ENCODE peak calls at places on chromosomes 7 and 10, in nine cellular contexts. V is prostate gland, L is K562, W is esophagus muscularis mucosa, G is HCT116, T is transverse colon, Q is H1, N is SK-N-SH, Z is stomach. K is an unnamed sample.

GRCh38 chr7:103735377-103735776 is 254.1 kb downstream of the RELN start:
- DNase-seq in W (no peak), V (no peak), L (no peak), Q (no peak), G (no peak), T (no peak), Z (no peak), N (no peak), K (no peak)

GRCh38 chr10:12501851-12502525 is 152.6 kb downstream of the CAMK1D start:
- DNase-seq in Q (no peak), G (no peak), N (no peak), W (no peak), T (no peak), L (no peak), Z (peak; percentile 17), V (no peak), K (no peak)

GRCh38 chr7:134878731-134879295 is 99.4 kb downstream of the CALD1 start:
- DNase-seq in Z (no peak), G (no peak), N (no peak), W (peak; percentile 50), V (no peak), T (no peak), Q (no peak), L (no peak), K (no peak)

GRCh38 chr10:34954142-34954541 is 136.0 kb downstream of the CUL2 start:
- DNase-seq in W (no peak), N (no peak), G (no peak), L (no peak), T (peak; percentile 89), Q (no peak), Z (peak; percentile 94), V (peak; percentile 95), K (no peak)

GRCh38 chr10:79446451-79447020 is 1.1 kb upstream of the ZCCHC24 start:
- DNase-seq in L (peak; percentile 77), N (peak; percentile 91), Z (peak; percentile 82), Q (no peak), T (peak; percentile 58), V (peak; percentile 25), G (no peak), W (no peak), K (no peak)

GRCh38 chr7:112334366-112334765 is 115.9 kb upstream of the IFRD1 start:
- DNase-seq in T (no peak), G (no peak), V (no peak), L (no peak), Q (no peak), N (no peak), Z (no peak), W (no peak), K (no peak)

GRCh38 chr10:61159253-61159652 is 215.3 kb upstream of the RHOBTB1 start:
- DNase-seq in V (peak; percentile 23), G (no peak), Q (no peak), W (no peak), Z (no peak), N (no peak), T (no peak), L (no peak), K (no peak)

GRCh38 chr7:33062023-33062781 is at the start of gene NT5C3A:
- DNase-seq in N (peak; percentile 85), Z (peak; percentile 38), T (peak; percentile 52), G (no peak), Q (no peak), W (no peak), L (peak; percentile 63), V (peak; percentile 20), K (no peak)

GRCh38 chr7:153258686-153259085 is 499.1 kb downstream of the ACTR3B start:
- DNase-seq in G (no peak), Z (no peak), W (no peak), Q (no peak), T (no peak), V (no peak), N (no peak), L (no peak), K (no peak)

GRCh38 chr7:26777383-26777782 is 87.0 kb downstream of the SKAP2 start:
- DNase-seq in Z (no peak), G (no peak), N (peak; percentile 35), T (no peak), L (no peak), V (no peak), Q (no peak), W (no peak), K (no peak)

GRCh38 chr7:9718071-9718470 is 1255.6 kb upstream of the PHF14 start:
- DNase-seq in G (no peak), V (no peak), N (no peak), Q (no peak), W (no peak), L (no peak), T (no peak), Z (no peak), K (no peak)

GRCh38 chr10:120981601-120982381 is 130.6 kb downstream of the WDR11 start:
- DNase-seq in Q (no peak), V (no peak), N (no peak), Z (no peak), G (no peak), W (no peak), L (no peak), T (no peak), K (no peak)

GRCh38 chr7:76051840-76052239 is 3.9 kb downstream of the MDH2 start:
- DNase-seq in N (no peak), V (no peak), G (no peak), W (no peak), Q (no peak), L (no peak), T (no peak), Z (no peak), K (no peak)

GRCh38 chr10:14821635-14822375 is 16.0 kb downstream of the CDNF start:
- DNase-seq in V (no peak), T (peak; percentile 33), Z (no peak), G (no peak), L (no peak), W (no peak), Q (no peak), N (no peak), K (no peak)

GRCh38 chr10:72031706-72032105 is 56.6 kb downstream of the SPOCK2 start:
- DNase-seq in L (no peak), N (no peak), G (no peak), Q (no peak), V (no peak), T (no peak), W (no peak), Z (no peak), K (no peak)

GRCh38 chr7:150473902-150474301 is 23.5 kb downstream of the GIMAP8 start:
- DNase-seq in Q (no peak), G (no peak), T (no peak), L (no peak), Z (no peak), W (no peak), N (no peak), V (no peak), K (no peak)

GRCh38 chr7:66952343-66953043 is 31.5 kb downstream of the TMEM248 start:
- DNase-seq in Z (no peak), L (no peak), G (peak; percentile 52), N (no peak), T (peak; percentile 26), Q (peak; percentile 49), W (no peak), V (no peak), K (peak; percentile 91)

GRCh38 chr10:124142960-124143359 is 49.6 kb upstream of the CHST15 start:
- DNase-seq in W (no peak), V (no peak), L (no peak), Q (no peak), G (no peak), Z (no peak), N (no peak), T (no peak), K (no peak)

GRCh38 chr10:104406715-104407517 is 53.3 kb downstream of the CFAP58 start:
- DNase-seq in G (peak; percentile 57), Q (no peak), Z (no peak), W (no peak), V (peak; percentile 8), N (peak; percentile 44), L (no peak), T (no peak), K (peak; percentile 18)

GRCh38 chr10:132737390-132738048 is 48.4 kb downstream of the NKX6-2 start:
- DNase-seq in L (no peak), W (no peak), N (no peak), Q (no peak), V (no peak), Z (no peak), T (no peak), G (no peak), K (no peak)

GRCh38 chr10:63256047-63256773 is 123.1 kb downstream of the NRBF2 start:
- DNase-seq in W (no peak), Q (no peak), Z (no peak), N (peak; percentile 18), L (no peak), G (no peak), V (no peak), T (no peak), K (no peak)
- TF ChIP-seq POLR2AphosphoS5 in W (no peak), Q (peak; percentile 12), Z (no peak), N (no peak), L (no peak), G (no peak), V (no peak), T (no peak), K (no peak)

GRCh38 chr7:114133717-114134116 is 214.9 kb upstream of the PPP1R3A start:
- DNase-seq in Q (no peak), Z (no peak), L (no peak), N (no peak), V (no peak), T (no peak), W (no peak), G (no peak), K (no peak)

GRCh38 chr7:114128880-114129279 is 210.1 kb upstream of the PPP1R3A start:
- DNase-seq in G (no peak), W (no peak), L (no peak), V (no peak), Q (no peak), T (no peak), Z (no peak), N (no peak), K (no peak)

DNA sequence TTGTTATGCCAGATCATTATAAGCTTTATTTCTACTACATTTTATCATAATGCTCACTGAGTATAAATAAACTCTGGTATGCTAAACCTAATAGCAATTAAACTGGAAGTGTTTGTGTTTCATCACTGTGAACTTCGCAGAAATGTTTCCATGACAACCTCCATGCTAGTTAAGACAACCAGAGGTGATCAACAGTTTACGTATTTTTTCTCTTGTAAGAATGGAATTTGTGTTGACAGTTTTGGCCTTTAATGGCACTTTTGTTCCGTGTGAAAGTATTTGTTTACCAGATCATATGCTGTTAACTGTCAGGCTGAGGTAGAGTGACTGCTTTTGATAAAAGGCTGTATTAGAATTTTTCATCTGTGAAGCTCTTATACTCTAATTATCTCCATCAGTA is 212.1 kb upstream of the PPP1R3A start:
- DNase-seq in L (no peak), T (no peak), W (no peak), Z (no peak), N (no peak), G (no peak), Q (no peak), V (no peak), K (no peak)
- TF ChIP-seq CTCF in L (no peak), T (no peak), W (no peak), Z (no peak), N (no peak), G (no peak), Q (no peak), V (no peak), K (no peak)

GRCh38 chr10:5752301-5752871 is 60.8 kb downstream of the GDI2 start:
- DNase-seq in Q (no peak), V (no peak), N (no peak), G (no peak), W (no peak), L (no peak), Z (no peak), T (no peak), K (no peak)
- H3K36me3 ChIP-seq in Q (peaks cover 19% of the 10 kb centered on the region), V (no peaks in the 10 kb centered on the region), N (peaks cover 53% of the 10 kb centered on the region), G (peaks cover 10% of the 10 kb centered on the region), W (peaks cover 4% of the 10 kb centered on the region), L (peaks cover 75% of the 10 kb centered on the region), Z (peaks cover 66% of the 10 kb centered on the region), T (no peaks in the 10 kb centered on the region), K (peaks cover 4% of the 10 kb centered on the region)

GRCh38 chr7:93693796-93694195 is 119.3 kb upstream of the CALCR start:
- DNase-seq in L (no peak), W (no peak), V (no peak), Z (no peak), T (no peak), G (no peak), N (no peak), Q (no peak), K (no peak)
- TF ChIP-seq POLR2AphosphoS5 in L (no peak), W (no peak), V (no peak), Z (no peak), T (no peak), G (no peak), N (no peak), Q (no peak), K (no peak)

K was measured in Panc1.